ENCODE peak calls at places on chromosomes 6 and 20, in six cellular contexts. One of them, this sample, is unnamed.
A peak's percentile ranks its signal among the peaks of the same experiment; 100 is the strongest.

GRCh38 chr20:18679020-18679419 is 91.2 kb downstream of the DTD1 start:
- DNase-seq in AG10803: peak; percentile 31
- DNase-seq in Calu3: no peak
- DNase-seq in MCF 10A: no peak
- DNase-seq in fibroblast of lung: peak; percentile 28
- DNase-seq in spleen: no peak
- DNase-seq in this sample: peak; percentile 7

GRCh38 chr20:4069741-4070140 is 54.4 kb upstream of the RNF24 start:
- DNase-seq in AG10803: peak; percentile 37
- DNase-seq in Calu3: no peak
- DNase-seq in MCF 10A: peak; percentile 53
- DNase-seq in fibroblast of lung: peak; percentile 78
- DNase-seq in spleen: peak; percentile 30
- DNase-seq in this sample: peak; percentile 48

GRCh38 chr6:85250586-85251216 is 199.2 kb upstream of the NT5E start:
- DNase-seq in AG10803: peak; percentile 9
- DNase-seq in Calu3: no peak
- DNase-seq in MCF 10A: peak; percentile 43
- DNase-seq in fibroblast of lung: peak; percentile 7
- DNase-seq in spleen: no peak
- DNase-seq in this sample: peak; percentile 57

GRCh38 chr20:45826381-45827019 is 612 bp downstream of the TNNC2 start:
- DNase-seq in AG10803: peak; percentile 55
- DNase-seq in Calu3: no peak
- DNase-seq in MCF 10A: no peak
- DNase-seq in fibroblast of lung: peak; percentile 58
- DNase-seq in spleen: no peak
- DNase-seq in this sample: peak; percentile 70

GRCh38 chr20:1324598-1325172 is 4.3 kb downstream of the SDCBP2 start:
- DNase-seq in AG10803: peak; percentile 68
- DNase-seq in Calu3: no peak
- DNase-seq in MCF 10A: no peak
- DNase-seq in fibroblast of lung: peak; percentile 90
- DNase-seq in spleen: peak; percentile 69
- DNase-seq in this sample: peak; percentile 88

GRCh38 chr20:49766979-49767419 is 45.6 kb upstream of the SLC9A8 start:
- DNase-seq in AG10803: no peak
- DNase-seq in Calu3: no peak
- DNase-seq in MCF 10A: peak; percentile 33
- DNase-seq in fibroblast of lung: no peak
- DNase-seq in spleen: no peak
- DNase-seq in this sample: no peak

GRCh38 chr20:44785768-44786167 is 24.6 kb downstream of the RIMS4 start:
- DNase-seq in AG10803: no peak
- DNase-seq in Calu3: no peak
- DNase-seq in MCF 10A: peak; percentile 42
- DNase-seq in fibroblast of lung: no peak
- DNase-seq in spleen: no peak
- DNase-seq in this sample: peak; percentile 2

GRCh38 chr6:134550604-134551003 is 232.7 kb upstream of the SGK1 start:
- DNase-seq in AG10803: peak; percentile 50
- DNase-seq in Calu3: no peak
- DNase-seq in MCF 10A: peak; percentile 30
- DNase-seq in fibroblast of lung: peak; percentile 57
- DNase-seq in spleen: no peak
- DNase-seq in this sample: peak; percentile 91

GRCh38 chr6:12911387-12911960 is 194.9 kb downstream of the PHACTR1 start:
- DNase-seq in AG10803: peak; percentile 63
- DNase-seq in Calu3: no peak
- DNase-seq in MCF 10A: peak; percentile 31
- DNase-seq in fibroblast of lung: peak; percentile 14
- DNase-seq in spleen: no peak
- DNase-seq in this sample: peak; percentile 65

GRCh38 chr20:41174373-41174772 is 37.0 kb downstream of the PLCG1 start:
- DNase-seq in AG10803: no peak
- DNase-seq in Calu3: no peak
- DNase-seq in MCF 10A: no peak
- DNase-seq in fibroblast of lung: no peak
- DNase-seq in spleen: peak; percentile 67
- DNase-seq in this sample: no peak

GRCh38 chr20:3237011-3237957 is 1.7 kb downstream of the SLC4A11 start:
- DNase-seq in AG10803: no peak
- DNase-seq in Calu3: no peak
- DNase-seq in MCF 10A: no peak
- DNase-seq in fibroblast of lung: no peak
- DNase-seq in spleen: no peak
- DNase-seq in this sample: no peak

GRCh38 chr6:31945507-31946369 is at the start of gene CFB:
- DNase-seq in AG10803: peak; percentile 82
- DNase-seq in Calu3: peak; percentile 98
- DNase-seq in MCF 10A: peak; percentile 94
- DNase-seq in fibroblast of lung: peak; percentile 85
- DNase-seq in spleen: peak; percentile 70
- DNase-seq in this sample: peak; percentile 92

GRCh38 chr20:39829255-39829654 is 859.8 kb downstream of the MAFB start:
- DNase-seq in AG10803: peak; percentile 11
- DNase-seq in Calu3: no peak
- DNase-seq in MCF 10A: no peak
- DNase-seq in fibroblast of lung: peak; percentile 56
- DNase-seq in spleen: no peak
- DNase-seq in this sample: peak; percentile 29

GRCh38 chr20:51084598-51084997 is 61.7 kb upstream of the KCNG1 start:
- DNase-seq in AG10803: no peak
- DNase-seq in Calu3: no peak
- DNase-seq in MCF 10A: no peak
- DNase-seq in fibroblast of lung: no peak
- DNase-seq in spleen: no peak
- DNase-seq in this sample: no peak

GRCh38 chr20:37797669-37798175 is 103.9 kb downstream of the CTNNBL1 start:
- DNase-seq in AG10803: no peak
- DNase-seq in Calu3: no peak
- DNase-seq in MCF 10A: no peak
- DNase-seq in fibroblast of lung: no peak
- DNase-seq in spleen: no peak
- DNase-seq in this sample: no peak

GRCh38 chr6:77292564-77293546 is 170.4 kb downstream of the HTR1B start:
- DNase-seq in AG10803: peak; percentile 92
- DNase-seq in Calu3: no peak
- DNase-seq in MCF 10A: peak; percentile 83
- DNase-seq in fibroblast of lung: peak; percentile 40
- DNase-seq in spleen: no peak
- DNase-seq in this sample: peak; percentile 88

GRCh38 chr20:40993794-40994540 is 34.7 kb upstream of the TOP1 start:
- DNase-seq in AG10803: peak; percentile 35
- DNase-seq in Calu3: no peak
- DNase-seq in MCF 10A: no peak
- DNase-seq in fibroblast of lung: no peak
- DNase-seq in spleen: no peak
- DNase-seq in this sample: no peak

GRCh38 chr6:18507561-18507960 is 120.4 kb downstream of the RNF144B start:
- DNase-seq in AG10803: peak; percentile 69
- DNase-seq in Calu3: no peak
- DNase-seq in MCF 10A: no peak
- DNase-seq in fibroblast of lung: peak; percentile 15
- DNase-seq in spleen: no peak
- DNase-seq in this sample: peak; percentile 65

DNA sequence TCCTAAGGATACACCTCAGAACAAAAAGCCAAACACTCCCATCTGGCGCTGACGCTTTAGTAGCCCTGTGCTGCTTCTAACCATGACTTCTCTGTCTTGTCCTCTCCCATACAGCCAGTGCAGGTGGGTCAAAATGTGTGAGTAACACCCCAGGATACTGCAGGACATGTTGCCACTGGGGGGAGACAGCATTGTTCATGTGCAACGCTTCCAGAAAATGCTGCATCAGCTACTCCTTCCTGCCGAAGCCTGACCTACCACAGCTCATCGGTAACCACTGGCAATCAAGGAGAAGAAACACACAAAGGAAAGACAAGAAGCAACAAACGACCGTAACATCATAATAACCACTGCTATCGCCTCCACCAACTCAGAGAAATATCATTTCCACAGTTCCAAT is 1.4 kb downstream of the DEFB132 start:
- DNase-seq in AG10803: peak; percentile 21
- DNase-seq in Calu3: peak; percentile 14
- DNase-seq in MCF 10A: peak; percentile 30
- DNase-seq in fibroblast of lung: peak; percentile 26
- DNase-seq in spleen: no peak
- DNase-seq in this sample: peak; percentile 46
- TF ChIP-seq CTCF in AG10803: peak; percentile 38
- TF ChIP-seq CTCF in Calu3: no peak
- TF ChIP-seq CTCF in MCF 10A: no peak
- TF ChIP-seq CTCF in fibroblast of lung: no peak
- TF ChIP-seq CTCF in spleen: no peak
- TF ChIP-seq CTCF in this sample: peak; percentile 28

GRCh38 chr6:149316740-149317655 is 514 bp upstream of the TAB2 start:
- DNase-seq in AG10803: peak; percentile 92
- DNase-seq in Calu3: peak; percentile 82
- DNase-seq in MCF 10A: peak; percentile 89
- DNase-seq in fibroblast of lung: peak; percentile 91
- DNase-seq in spleen: peak; percentile 97
- DNase-seq in this sample: peak; percentile 95
- TF ChIP-seq CTCF in AG10803: no peak
- TF ChIP-seq CTCF in Calu3: no peak
- TF ChIP-seq CTCF in MCF 10A: no peak
- TF ChIP-seq CTCF in fibroblast of lung: peak; percentile 14
- TF ChIP-seq CTCF in spleen: peak; percentile 24
- TF ChIP-seq CTCF in this sample: no peak

DNA sequence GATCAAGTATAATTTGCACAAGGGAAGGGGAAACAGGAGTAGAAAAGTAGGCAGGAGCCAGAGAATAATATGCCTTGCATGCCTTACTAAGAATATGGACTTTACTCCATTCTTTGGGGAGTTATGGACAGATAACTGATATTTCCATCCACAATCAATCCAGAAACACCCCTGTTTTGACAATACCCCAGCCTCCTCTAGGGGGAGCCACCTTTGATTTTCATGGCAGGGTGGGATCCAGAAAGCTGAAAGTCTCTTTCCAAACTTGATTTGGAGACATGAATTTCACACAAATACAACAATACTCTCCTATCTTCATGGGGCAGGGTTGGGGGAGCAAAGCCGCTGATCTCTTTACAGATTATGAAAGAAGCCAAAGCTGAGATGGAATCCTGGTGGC is 404.1 kb downstream of the FOXA2 start:
- DNase-seq in AG10803: no peak
- DNase-seq in Calu3: no peak
- DNase-seq in MCF 10A: peak; percentile 13
- DNase-seq in fibroblast of lung: no peak
- DNase-seq in spleen: no peak
- DNase-seq in this sample: no peak
- TF ChIP-seq CTCF in AG10803: no peak
- TF ChIP-seq CTCF in Calu3: no peak
- TF ChIP-seq CTCF in MCF 10A: peak; percentile 25
- TF ChIP-seq CTCF in fibroblast of lung: no peak
- TF ChIP-seq CTCF in spleen: no peak
- TF ChIP-seq CTCF in this sample: no peak

DNA sequence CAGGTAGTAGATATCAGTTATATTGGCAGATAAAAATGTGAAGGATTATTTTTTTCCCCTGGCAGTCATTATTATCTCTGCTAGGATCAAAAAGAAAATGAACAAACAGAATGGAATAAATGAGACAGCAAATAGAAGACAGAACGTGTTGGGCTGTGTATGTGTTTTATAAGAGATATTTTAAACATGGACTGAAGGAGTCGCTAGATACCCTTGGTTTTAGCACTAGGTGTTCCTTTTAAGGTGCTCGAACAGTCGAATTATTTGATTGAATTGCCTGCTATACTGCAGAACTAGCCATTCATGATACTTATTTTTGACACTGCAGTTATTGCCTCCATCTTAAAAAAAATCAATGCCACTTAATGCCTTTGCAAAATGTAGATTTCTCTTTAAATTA is 3.7 kb downstream of the GRIK2 start:
- DNase-seq in AG10803: peak; percentile 12
- DNase-seq in Calu3: no peak
- DNase-seq in MCF 10A: peak; percentile 58
- DNase-seq in fibroblast of lung: peak; percentile 2
- DNase-seq in spleen: no peak
- DNase-seq in this sample: peak; percentile 41
- TF ChIP-seq CTCF in AG10803: peak; percentile 23
- TF ChIP-seq CTCF in Calu3: peak; percentile 43
- TF ChIP-seq CTCF in MCF 10A: peak; percentile 25
- TF ChIP-seq CTCF in fibroblast of lung: no peak
- TF ChIP-seq CTCF in spleen: no peak
- TF ChIP-seq CTCF in this sample: no peak

GRCh38 chr6:107416179-107416578 is 43.2 kb downstream of the PDSS2 start:
- DNase-seq in AG10803: no peak
- DNase-seq in Calu3: no peak
- DNase-seq in MCF 10A: no peak
- DNase-seq in fibroblast of lung: no peak
- DNase-seq in spleen: no peak
- DNase-seq in this sample: no peak

GRCh38 chr6:107419747-107420146 is 39.6 kb downstream of the PDSS2 start:
- DNase-seq in AG10803: peak; percentile 42
- DNase-seq in Calu3: no peak
- DNase-seq in MCF 10A: no peak
- DNase-seq in fibroblast of lung: no peak
- DNase-seq in spleen: no peak
- DNase-seq in this sample: no peak

GRCh38 chr6:107421696-107422256 is 37.6 kb downstream of the PDSS2 start:
- DNase-seq in AG10803: no peak
- DNase-seq in Calu3: no peak
- DNase-seq in MCF 10A: no peak
- DNase-seq in fibroblast of lung: no peak
- DNase-seq in spleen: no peak
- DNase-seq in this sample: no peak

GRCh38 chr6:107414246-107414645 is 45.1 kb downstream of the PDSS2 start:
- DNase-seq in AG10803: no peak
- DNase-seq in Calu3: no peak
- DNase-seq in MCF 10A: no peak
- DNase-seq in fibroblast of lung: no peak
- DNase-seq in spleen: no peak
- DNase-seq in this sample: no peak

DNA sequence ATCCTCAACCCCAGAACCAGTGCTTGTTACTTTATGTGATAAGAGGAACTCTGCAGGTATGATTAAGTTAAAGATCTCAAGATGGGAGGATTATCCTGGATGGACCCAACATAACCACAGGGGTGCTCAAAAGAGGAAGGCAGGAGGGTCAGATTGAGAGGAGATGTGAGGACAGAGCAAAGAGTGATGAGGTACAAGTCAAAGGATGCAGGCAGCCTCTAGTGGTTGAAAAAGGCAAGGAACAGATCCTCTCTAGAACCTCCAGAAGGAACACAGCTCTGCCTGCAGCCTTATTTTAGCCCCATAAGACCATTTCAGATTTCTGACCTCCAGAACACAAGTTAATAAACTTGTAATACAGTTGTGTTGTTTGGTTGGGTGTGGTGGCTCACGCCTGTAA is 41.2 kb downstream of the PDSS2 start:
- DNase-seq in AG10803: no peak
- DNase-seq in Calu3: peak; percentile 6
- DNase-seq in MCF 10A: peak; percentile 25
- DNase-seq in fibroblast of lung: peak; percentile 17
- DNase-seq in spleen: no peak
- DNase-seq in this sample: peak; percentile 30
- TF ChIP-seq CTCF in AG10803: peak; percentile 48
- TF ChIP-seq CTCF in Calu3: peak; percentile 19
- TF ChIP-seq CTCF in MCF 10A: peak; percentile 13
- TF ChIP-seq CTCF in fibroblast of lung: peak; percentile 44
- TF ChIP-seq CTCF in spleen: no peak
- TF ChIP-seq CTCF in this sample: peak; percentile 76